ENCODE peak calls at places on chromosomes 3 and 15, in five cellular contexts. N is colonic mucosa, C is breast epithelium, V is skeletal muscle cell, G is heart right ventricle. Q is an unnamed sample.

GRCh38 chr3:100710355-100711198 is 1.3 kb downstream of the TFG start:
- DNase-seq in N (peak), G (no peak), V (no peak), C (no peak), Q (peak)

GRCh38 chr3:180072786-180073185 is 36.0 kb upstream of the PEX5L start:
- DNase-seq in G (no peak), N (no peak), C (no peak), V (no peak), Q (no peak)

GRCh38 chr3:157290761-157291160 is 130.8 kb upstream of the CCNL1 start:
- DNase-seq in V (peak), N (no peak), C (no peak), G (no peak), Q (no peak)

GRCh38 chr3:58161435-58162398 is 49.1 kb downstream of the DNASE1L3 start:
- DNase-seq in N (peak), V (peak), C (no peak), G (no peak), Q (no peak)

GRCh38 chr15:78265752-78266224 is 1.4 kb downstream of the DNAJA4 start:
- DNase-seq in G (no peak), V (no peak), C (no peak), N (no peak), Q (no peak)

GRCh38 chr3:98565237-98565643 is 28.2 kb downstream of the CPOX start:
- DNase-seq in C (no peak), G (no peak), V (no peak), N (no peak), Q (no peak)

GRCh38 chr15:97561529-97561928 is 399.0 kb upstream of the ARRDC4 start:
- DNase-seq in V (no peak), C (no peak), N (no peak), G (no peak), Q (no peak)

GRCh38 chr15:73183071-73183470 is 130.8 kb downstream of the NEO1 start:
- DNase-seq in V (no peak), G (no peak), C (no peak), N (no peak), Q (no peak)

GRCh38 chr15:100772478-100773378 is 106.9 kb upstream of the ALDH1A3 start:
- DNase-seq in V (no peak), N (peak), C (no peak), G (no peak), Q (no peak)

GRCh38 chr3:190718691-190719090 is 143.8 kb downstream of the GMNC start:
- DNase-seq in V (peak), C (no peak), N (no peak), G (no peak), Q (no peak)

GRCh38 chr3:120284702-120285507 is at the start of gene GPR156:
- DNase-seq in N (no peak), V (no peak), C (no peak), G (no peak), Q (peak)

GRCh38 chr3:13556937-13557336 is 8.0 kb downstream of the FBLN2 start:
- DNase-seq in G (no peak), C (no peak), N (no peak), V (no peak), Q (no peak)

GRCh38 chr3:52893723-52894122 is 3.6 kb downstream of the STIMATE start:
- DNase-seq in C (no peak), G (no peak), V (no peak), N (no peak), Q (no peak)

GRCh38 chr3:98457543-98457942 is 5.5 kb upstream of the OR5K1 start:
- DNase-seq in V (no peak), G (no peak), C (no peak), N (no peak), Q (no peak)

GRCh38 chr3:130258532-130258952 is 86.9 kb upstream of the COL6A5 start:
- DNase-seq in G (no peak), V (peak), C (no peak), N (no peak), Q (no peak)

GRCh38 chr3:45559560-45560118 is 34.9 kb upstream of the LIMD1 start:
- DNase-seq in N (no peak), V (no peak), G (no peak), C (no peak), Q (no peak)

GRCh38 chr15:62403164-62403809 is 238.2 kb upstream of the C2CD4B start:
- DNase-seq in V (peak), G (no peak), N (no peak), C (no peak), Q (no peak)

GRCh38 chr15:84736375-84736774 is 12.0 kb upstream of the ZNF592 start:
- DNase-seq in C (no peak), N (no peak), G (no peak), V (no peak), Q (no peak)

GRCh38 chr15:58269455-58270414 is 131.6 kb downstream of the AQP9 start:
- DNase-seq in N (peak), G (no peak), C (no peak), V (peak), Q (peak)

GRCh38 chr3:197050511-197050910 is 20.9 kb upstream of the MELTF start:
- DNase-seq in G (no peak), C (no peak), V (no peak), N (no peak), Q (no peak)

GRCh38 chr3:9169951-9170850 is 79.2 kb downstream of the SRGAP3 start:
- DNase-seq in C (no peak), V (no peak), G (no peak), N (no peak), Q (no peak)

GRCh38 chr3:66709464-66710058 is 208.7 kb upstream of the LRIG1 start:
- DNase-seq in C (no peak), V (no peak), N (no peak), G (no peak), Q (no peak)

GRCh38 chr3:29497282-29497681 is 216.4 kb downstream of the RBMS3 start:
- DNase-seq in G (no peak), C (no peak), V (no peak), N (no peak), Q (no peak)

GRCh38 chr3:170961616-170962400 is 53.4 kb upstream of the EIF5A2 start:
- DNase-seq in G (no peak), V (peak), N (peak), C (no peak), Q (no peak)

GRCh38 chr3:3177861-3178497 is 1.5 kb downstream of the CRBN start:
- DNase-seq in N (no peak), V (no peak), C (no peak), G (no peak), Q (no peak)
- H3K4me3 ChIP-seq in N (no peak), V (peak), C (peak), G (peak), Q (no peak)

GRCh38 chr3:187954486-187955075 is 199.4 kb upstream of the LPP start:
- DNase-seq in C (no peak), V (peak), G (no peak), N (no peak), Q (no peak)
- H3K4me3 ChIP-seq in C (no peak), V (no peak), G (no peak), N (no peak), Q (no peak)

GRCh38 chr15:40925863-40926658 is 3.1 kb upstream of the DLL4 start:
- DNase-seq in G (no peak), N (peak), C (no peak), V (no peak), Q (no peak)
- H3K4me3 ChIP-seq in G (peak), N (peak), C (peak), V (peak), Q (no peak)

GRCh38 chr15:37094542-37095196 is 5.7 kb downstream of the MEIS2 start:
- DNase-seq in C (no peak), V (no peak), N (no peak), G (no peak), Q (no peak)
- H3K4me3 ChIP-seq in C (peak), V (peak), N (no peak), G (peak), Q (no peak)

GRCh38 chr3:187062526-187063177 is 76.6 kb downstream of the RPL39L start:
- DNase-seq in C (no peak), G (no peak), V (peak), N (no peak), Q (no peak)

GRCh38 chr3:187064210-187065115 is 74.8 kb downstream of the RPL39L start:
- DNase-seq in C (no peak), G (no peak), N (no peak), V (peak), Q (no peak)

GRCh38 chr3:187066228-187066995 is 72.9 kb downstream of the RPL39L start:
- DNase-seq in N (no peak), C (no peak), V (peak), G (no peak), Q (peak)

GRCh38 chr3:187063286-187064081 is 75.8 kb downstream of the RPL39L start:
- DNase-seq in N (no peak), C (no peak), G (no peak), V (peak), Q (no peak)

DNA sequence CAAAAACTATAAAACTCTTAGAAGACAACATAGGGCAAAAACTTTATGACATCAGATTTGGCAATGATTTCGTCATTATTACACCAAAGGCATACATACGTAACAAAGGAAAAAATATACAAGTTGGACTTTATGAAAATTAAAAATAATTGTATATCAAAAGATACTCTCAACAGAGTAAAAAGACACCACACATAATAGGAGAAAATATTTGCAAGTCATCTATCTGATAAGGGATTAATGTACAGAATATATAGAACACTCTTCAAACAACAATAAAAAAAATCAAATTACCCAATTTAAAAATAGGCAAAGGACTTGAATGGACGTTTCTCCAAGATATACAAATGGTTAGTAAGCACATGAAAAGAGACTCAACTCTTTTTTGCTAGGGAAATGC is 77.5 kb downstream of the RPL39L start:
- DNase-seq in C (no peak), N (no peak), G (no peak), V (no peak), Q (no peak)
- H3K4me3 ChIP-seq in C (no peak), N (no peak), G (no peak), V (no peak), Q (no peak)

GRCh38 chr15:74427607-74428441 is 5.9 kb downstream of the SEMA7A start:
- DNase-seq in C (no peak), N (no peak), V (no peak), G (no peak), Q (no peak)
- H3K4me3 ChIP-seq in C (no peak), N (no peak), V (no peak), G (no peak), Q (no peak)

Q was measured in testis.